ENCODE peak calls at places on chromosome 10, in seven cellular contexts. U is endodermal cell; G is NCI-H1436; M is occipital lobe; E is endothelial cell of umbilical vein; F is stimulated activated CD8-positive, alpha-beta memory T cell treated with anti-CD3 and anti-CD28 coated beads, Interleukin-12 subunit alpha, Interleukin-12 subunit beta, amount 100 ng/mL, for 1 hour; W is PC-3. H is an unnamed sample.

GRCh38 chr10:100890696-100891271 is 22.0 kb upstream of the SLF2 start:
- DNase-seq in U (peak; percentile 49), G (no peak), M (no peak), E (peak; percentile 64), F (no peak), W (peak; percentile 88), H (peak; percentile 49)

GRCh38 chr10:121245799-121246198 is 352.4 kb downstream of the FGFR2 start:
- DNase-seq in U (no peak), G (no peak), M (no peak), E (no peak), F (no peak), W (no peak), H (no peak)

GRCh38 chr10:75658915-75659314 is 227.5 kb downstream of the LRMDA start:
- DNase-seq in U (no peak), G (no peak), M (no peak), E (no peak), F (no peak), W (no peak), H (no peak)

GRCh38 chr10:125039354-125039769 is 97.4 kb downstream of the ZRANB1 start:
- DNase-seq in U (peak; percentile 54), G (no peak), M (no peak), E (no peak), F (no peak), W (no peak), H (no peak)

GRCh38 chr10:93875032-93875358 is 18.8 kb upstream of the SLC35G1 start:
- DNase-seq in U (no peak), G (no peak), M (no peak), E (no peak), F (no peak), W (no peak), H (no peak)

GRCh38 chr10:48803831-48804584 is 119.3 kb downstream of the WDFY4 start:
- DNase-seq in U (no peak), G (no peak), M (no peak), E (no peak), F (no peak), W (no peak), H (no peak)

GRCh38 chr10:119701861-119702260 is 24.0 kb upstream of the INPP5F start:
- DNase-seq in U (no peak), G (no peak), M (no peak), E (peak; percentile 57), F (no peak), W (peak; percentile 25), H (no peak)

GRCh38 chr10:60917331-60918280 is 26.4 kb downstream of the RHOBTB1 start:
- DNase-seq in U (no peak), G (no peak), M (no peak), E (no peak), F (no peak), W (no peak), H (no peak)

GRCh38 chr10:113585949-113586348 is 33.1 kb downstream of the HABP2 start:
- DNase-seq in U (no peak), G (no peak), M (no peak), E (no peak), F (no peak), W (peak; percentile 7), H (no peak)